ENCODE peak calls at places on chromosomes 4 and X, in nine cellular contexts. T is SJSA1; F is A673; D is CD8-positive, alpha-beta memory T cell; J is kidney epithelial cell; R is EL; H is CD4-positive, alpha-beta T cell; P is endothelial cell; Y is activated CD8-positive, alpha-beta memory T cell treated with anti-CD3 and anti-CD28 coated beads, Interleukin-2, amount 50 U/mL, for 4 hours. G is an unnamed sample.

GRCh38 chrX:13088155-13088485 is 43.7 kb upstream of the FAM9C start:
- DNase-seq in Y (no peak), T (no peak), R (no peak), P (no peak), H (no peak), J (no peak), D (no peak), F (no peak), G (no peak)

GRCh38 chr4:128590773-128591172 is 218.7 kb upstream of the JADE1 start:
- DNase-seq in D (no peak), F (no peak), T (no peak), P (no peak), J (no peak), Y (no peak), R (no peak), H (no peak), G (no peak)

GRCh38 chr4:139247656-139248238 is 32.3 kb downstream of the MGARP start:
- DNase-seq in D (no peak), F (no peak), Y (no peak), P (no peak), J (no peak), T (no peak), R (peak), H (no peak), G (no peak)

GRCh38 chr4:132125131-132125530 is 1024.0 kb upstream of the PCDH10 start:
- DNase-seq in T (no peak), Y (no peak), D (no peak), F (no peak), R (no peak), J (no peak), P (no peak), H (no peak), G (no peak)

GRCh38 chrX:45849261-45849660 is 648.6 kb upstream of the DIPK2B start:
- DNase-seq in D (peak), P (no peak), J (peak), H (no peak), R (peak), T (peak), Y (no peak), F (peak), G (peak)

GRCh38 chrX:7028246-7028645 is 119.3 kb upstream of the STS start:
- DNase-seq in H (no peak), R (peak), Y (no peak), F (no peak), T (no peak), J (no peak), P (no peak), D (no peak), G (peak)

GRCh38 chr4:61068745-61069144 is 131.4 kb upstream of the ADGRL3 start:
- DNase-seq in R (peak), F (no peak), D (no peak), T (no peak), Y (no peak), H (no peak), J (peak), P (no peak), G (no peak)

GRCh38 chrX:10254746-10255145 is 98.0 kb downstream of the CLCN4 start:
- DNase-seq in P (no peak), F (no peak), D (no peak), R (peak), J (no peak), T (no peak), Y (no peak), H (no peak), G (no peak)